ENCODE peak calls at places on chromosomes 5 and 9, in four cellular contexts. T, G, D and A are unnamed samples.

GRCh38 chr5:169668732-169669131 is 31.7 kb downstream of the DOCK2 start:
- DNase-seq in T (no peak), G (no peak), D (no peak), A (peak; percentile 83)

GRCh38 chr5:57989378-57989777 is 470.5 kb downstream of the PLK2 start:
- DNase-seq in T (no peak), G (no peak), D (no peak), A (peak; percentile 21)

GRCh38 chr5:168851902-168852321 is 272.7 kb upstream of the PANK3 start:
- DNase-seq in T (no peak), G (no peak), D (no peak), A (peak; percentile 87)

GRCh38 chr9:89661956-89662717 is 57.3 kb downstream of the GADD45G start:
- DNase-seq in T (peak; percentile 99), G (peak; percentile 96), D (peak; percentile 99), A (peak; percentile 12)

GRCh38 chr9:110156902-110157301 is 51.1 kb downstream of the C9orf152 start:
- DNase-seq in T (no peak), G (peak; percentile 25), D (no peak), A (no peak)

GRCh38 chr9:128104171-128104618 is 23.3 kb downstream of the PTGES2 start:
- DNase-seq in T (no peak), G (no peak), D (peak; percentile 87), A (no peak)

GRCh38 chr9:113570749-113571711 is 107.5 kb downstream of the RGS3 start:
- DNase-seq in T (no peak), G (no peak), D (no peak), A (no peak)

GRCh38 chr5:140569197-140569596 is 4.6 kb downstream of the SLC35A4 start:
- DNase-seq in T (no peak), G (no peak), D (no peak), A (no peak)

GRCh38 chr9:115650768-115651167 is 502.8 kb upstream of the PAPPA start:
- DNase-seq in T (no peak), G (no peak), D (no peak), A (no peak)

GRCh38 chr9:75866273-75866871 is 24.1 kb upstream of the PCSK5 start:
- DNase-seq in T (peak; percentile 35), G (peak; percentile 91), D (peak; percentile 29), A (no peak)

GRCh38 chr9:35322075-35322885 is 160.5 kb downstream of the UNC13B start:
- DNase-seq in T (no peak), G (no peak), D (no peak), A (no peak)

GRCh38 chr5:136132087-136132486 is 558 bp upstream of the SMAD5 start:
- DNase-seq in T (no peak), G (no peak), D (no peak), A (no peak)

GRCh38 chr5:125639858-125640257 is 783.4 kb upstream of the GRAMD2B start:
- DNase-seq in T (no peak), G (no peak), D (no peak), A (no peak)

GRCh38 chr5:43437062-43437660 is 25.0 kb upstream of the CCL28 start:
- DNase-seq in T (no peak), G (no peak), D (no peak), A (no peak)

GRCh38 chr9:114694719-114695269 is 12.8 kb upstream of the TEX48 start:
- DNase-seq in T (no peak), G (no peak), D (no peak), A (no peak)

GRCh38 chr5:80266566-80266965 is 10.7 kb upstream of the SERINC5 start:
- DNase-seq in T (no peak), G (no peak), D (no peak), A (no peak)

GRCh38 chr5:74336286-74336685 is 304.2 kb downstream of the ENC1 start:
- DNase-seq in T (no peak), G (no peak), D (no peak), A (no peak)

GRCh38 chr5:115947260-115947659 is 15.0 kb upstream of the LVRN start:
- DNase-seq in T (no peak), G (no peak), D (no peak), A (peak; percentile 28)

GRCh38 chr5:177601126-177601525 is 1.2 kb downstream of the B4GALT7 start:
- DNase-seq in T (no peak), G (no peak), D (no peak), A (peak; percentile 40)

GRCh38 chr9:18492612-18493011 is 18.7 kb downstream of the ADAMTSL1 start:
- DNase-seq in T (no peak), G (no peak), D (no peak), A (no peak)

GRCh38 chr5:94793113-94793815 is 174.8 kb downstream of the SLF1 start:
- DNase-seq in T (no peak), G (no peak), D (no peak), A (peak; percentile 64)

GRCh38 chr9:26175264-26175663 is 497.0 kb upstream of the TUSC1 start:
- DNase-seq in T (no peak), G (no peak), D (no peak), A (no peak)

GRCh38 chr5:7078901-7079300 is 317.0 kb upstream of the ADCY2 start:
- DNase-seq in T (no peak), G (peak; percentile 36), D (no peak), A (no peak)

GRCh38 chr5:133041910-133042309 is 9.9 kb upstream of the HSPA4 start:
- DNase-seq in T (no peak), G (no peak), D (no peak), A (no peak)

GRCh38 chr5:170057311-170057710 is 48.4 kb upstream of the FOXI1 start:
- DNase-seq in T (no peak), G (no peak), D (peak; percentile 15), A (no peak)

GRCh38 chr5:152488869-152489268 is 83.8 kb upstream of the NMUR2 start:
- DNase-seq in T (no peak), G (no peak), D (no peak), A (no peak)

GRCh38 chr5:98519530-98519929 is 253.9 kb upstream of the RGMB start:
- DNase-seq in T (no peak), G (no peak), D (no peak), A (no peak)

GRCh38 chr9:92482336-92482735 is at the start of gene ASPN:
- DNase-seq in T (no peak), G (no peak), D (no peak), A (no peak)

GRCh38 chr5:5080790-5081189 is 59.3 kb upstream of the ADAMTS16 start:
- DNase-seq in T (no peak), G (no peak), D (no peak), A (no peak)

DNA sequence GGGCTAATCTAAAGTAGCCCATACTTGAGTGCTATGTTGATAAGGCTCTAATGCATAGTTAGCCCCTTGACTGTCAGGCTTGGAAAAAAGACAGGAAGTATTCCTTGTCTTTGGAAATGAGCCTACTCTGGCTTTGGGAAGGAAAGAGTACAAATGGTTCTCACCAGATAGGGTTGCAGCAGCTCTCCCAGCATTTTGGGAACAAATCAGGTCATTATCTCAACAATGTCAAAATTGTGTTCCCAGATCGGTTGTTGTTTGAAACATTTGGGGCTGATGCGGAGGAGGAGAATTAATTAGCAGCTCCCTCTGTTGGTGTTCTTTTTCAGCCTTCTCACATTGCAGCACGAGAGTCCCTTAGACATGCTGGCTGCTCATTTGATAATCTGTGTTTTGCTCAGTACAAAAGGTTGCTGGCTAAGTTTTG is 294.7 kb upstream of the DMRT1 start:
- DNase-seq in T (peak; percentile 26), G (peak; percentile 50), D (no peak), A (no peak)
- H3K27ac ChIP-seq in T (no peak overlapping the region), G (peak overlapping the region; percentile 51), D (peak overlapping the region; percentile 26), A (no peak overlapping the region)

DNA sequence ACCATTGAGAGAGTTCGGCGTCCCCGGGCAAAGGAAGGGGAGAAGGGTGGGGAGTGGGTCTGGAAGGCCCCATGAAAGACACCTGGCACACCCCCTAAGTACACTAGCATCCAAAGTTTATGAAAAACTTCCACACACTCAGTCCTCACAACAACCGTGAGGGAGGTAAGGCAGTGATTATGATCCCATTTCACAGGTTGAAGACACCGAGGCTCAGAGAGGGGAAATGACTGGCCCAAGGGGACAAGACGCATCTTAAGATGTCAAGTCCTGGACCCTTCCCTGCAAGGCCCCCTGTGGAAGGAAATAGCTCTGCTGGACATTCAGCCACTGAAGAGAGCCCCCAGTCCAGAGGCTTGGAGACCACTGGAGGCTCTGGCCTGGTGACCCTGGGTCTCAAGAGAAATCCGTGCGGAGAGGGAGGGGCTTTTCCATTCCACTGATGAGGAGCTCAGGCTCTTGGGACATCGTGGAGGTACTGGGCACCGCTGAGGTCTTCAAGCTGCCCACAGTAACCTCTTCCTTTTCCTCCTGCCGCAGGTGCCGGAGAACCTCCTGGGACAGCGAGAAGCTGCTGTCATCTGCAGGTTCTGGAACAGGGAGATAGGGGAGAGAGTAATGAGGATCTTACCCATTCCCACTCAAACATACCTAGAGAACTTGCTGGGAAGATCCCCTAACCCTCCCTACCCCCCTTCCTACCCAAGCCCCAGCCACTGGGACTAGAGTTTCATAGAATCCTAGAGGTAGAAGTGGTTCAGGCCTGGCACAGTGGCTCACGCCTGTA is 5.3 kb downstream of the SMIM33 start:
- DNase-seq in T (no peak), G (no peak), D (no peak), A (no peak)
- H3K4me1 ChIP-seq in T (no peaks in the 10 kb centered on the region), G (peaks cover 48% of the 10 kb centered on the region), D (peaks cover 33% of the 10 kb centered on the region), A (peaks cover 6% of the 10 kb centered on the region)

DNA sequence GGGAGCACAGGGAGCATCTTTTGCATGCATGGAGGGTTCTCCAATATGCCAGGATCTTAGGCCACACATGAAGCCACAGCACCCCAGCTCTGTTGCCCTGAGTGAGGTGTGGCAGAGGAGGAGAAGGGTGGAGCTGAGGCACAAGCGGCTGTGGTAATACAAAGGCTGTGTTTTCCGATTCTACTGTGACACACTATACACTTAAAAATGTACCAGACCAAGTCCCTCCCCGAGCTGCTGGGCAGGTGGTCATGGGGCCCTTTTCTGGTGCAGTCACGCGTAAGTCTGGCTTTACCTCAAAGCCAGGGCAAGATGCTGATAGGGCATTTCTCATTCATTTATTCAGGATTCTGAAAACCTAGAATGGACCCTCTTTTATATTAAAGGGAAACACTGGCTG is 3.7 kb downstream of the ADGRV1 start:
- DNase-seq in T (no peak), G (no peak), D (no peak), A (no peak)
- H3K27ac ChIP-seq in T (no peak overlapping the region), G (no peak overlapping the region), D (no peak overlapping the region), A (no peak overlapping the region)

GRCh38 chr5:131265318-131265803 is 1.5 kb downstream of the CDC42SE2 start:
- DNase-seq in T (peak; percentile 26), G (no peak), D (no peak), A (no peak)

GRCh38 chr5:131264453-131265200 is 774 bp downstream of the CDC42SE2 start:
- DNase-seq in T (peak; percentile 19), G (no peak), D (peak; percentile 52), A (no peak)

GRCh38 chr5:131261483-131261882 is 2.4 kb upstream of the CDC42SE2 start:
- DNase-seq in T (no peak), G (no peak), D (no peak), A (no peak)

GRCh38 chr5:131262953-131263541 is 806 bp upstream of the CDC42SE2 start:
- DNase-seq in T (no peak), G (no peak), D (no peak), A (no peak)

DNA sequence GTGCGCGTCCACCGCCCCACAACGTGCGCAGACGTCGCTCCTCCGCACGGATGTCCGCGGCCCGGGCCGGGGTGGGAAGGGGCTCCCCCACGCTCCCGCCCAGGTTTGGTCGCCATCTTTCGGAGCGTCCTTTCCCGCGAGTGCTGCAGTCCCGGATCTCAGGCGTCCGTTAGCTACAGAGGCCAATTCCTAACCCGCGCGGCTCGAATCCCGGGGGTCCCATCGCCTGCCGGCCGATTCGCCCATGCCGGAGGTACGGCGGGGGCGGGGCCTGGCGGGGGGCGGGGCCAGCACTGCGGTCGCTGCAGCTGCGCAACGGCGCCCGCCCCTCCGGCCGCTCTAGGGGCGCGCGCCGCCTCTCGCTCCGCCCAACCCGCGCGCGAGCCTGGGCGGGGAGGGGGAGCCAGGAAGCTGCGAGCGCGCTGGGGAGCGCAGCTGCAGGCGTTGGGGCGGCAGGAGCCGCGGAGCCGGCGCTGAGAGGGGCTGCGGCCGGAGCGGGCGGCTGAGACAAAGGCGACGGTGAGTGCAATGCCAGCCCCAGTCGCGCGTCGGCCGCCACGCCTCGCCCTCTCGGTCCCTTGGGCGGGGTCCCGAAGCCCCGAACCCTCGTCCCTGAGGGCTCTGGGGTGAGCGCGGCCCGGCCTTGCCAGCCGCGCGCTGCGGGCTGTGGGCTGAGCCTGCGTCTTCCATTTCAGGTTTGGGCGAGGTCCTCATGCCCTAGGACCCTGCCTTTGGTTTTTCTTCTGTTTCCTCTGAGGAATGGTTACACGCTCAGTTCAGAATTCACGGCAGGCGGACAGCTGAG is at the start of gene CDC42SE2:
- DNase-seq in T (peak; percentile 80), G (peak; percentile 70), D (peak; percentile 88), A (peak; percentile 94)
- H3K4me1 ChIP-seq in T (peaks cover 7% of the 10 kb centered on the region), G (peaks cover 39% of the 10 kb centered on the region), D (peaks cover 9% of the 10 kb centered on the region), A (peaks cover 21% of the 10 kb centered on the region)